ENCODE peak calls at places on chromosome 17, in six cellular contexts. N, B, M, I, Z and C are unnamed samples.

GRCh38 chr17:51439395-51440229 is 179.3 kb downstream of the UTP18 start:
- DNase-seq in M (no peak), B (no peak), N (no peak), I (no peak), Z (no peak), C (peak; percentile 28)

GRCh38 chr17:38701504-38702165 is 3.4 kb upstream of the MLLT6 start:
- DNase-seq in Z (no peak), M (peak; percentile 39), I (no peak), N (peak; percentile 10), B (no peak), C (no peak)

GRCh38 chr17:48617515-48618365 is 2.6 kb upstream of the HOXB8 start:
- DNase-seq in I (no peak), M (no peak), Z (no peak), N (no peak), B (no peak), C (no peak)

GRCh38 chr17:34254146-34254545 is 939 bp upstream of the CCL2 start:
- DNase-seq in I (no peak), N (peak; percentile 96), Z (no peak), M (no peak), B (no peak), C (no peak)

GRCh38 chr17:17577373-17577772 is 14.1 kb downstream of the PEMT start:
- DNase-seq in I (no peak), Z (no peak), B (no peak), N (no peak), M (no peak), C (no peak)

GRCh38 chr17:80892900-80893603 is 98.6 kb upstream of the CHMP6 start:
- DNase-seq in M (no peak), Z (peak; percentile 53), I (no peak), N (peak; percentile 94), B (peak; percentile 35), C (no peak)

GRCh38 chr17:2050871-2051387 is 4.0 kb upstream of the HIC1 start:
- DNase-seq in N (no peak), I (no peak), B (no peak), Z (no peak), M (no peak), C (peak; percentile 33)

GRCh38 chr17:71757156-71757555 is 363.7 kb upstream of the SOX9 start:
- DNase-seq in B (no peak), M (no peak), I (no peak), Z (no peak), N (no peak), C (no peak)

GRCh38 chr17:35725058-35725457 is 6.4 kb upstream of the RASL10B start:
- DNase-seq in Z (no peak), M (no peak), B (no peak), I (no peak), N (no peak), C (no peak)

GRCh38 chr17:29046440-29046839 is 3.5 kb downstream of the PIPOX start:
- DNase-seq in I (no peak), Z (no peak), B (no peak), M (no peak), N (no peak), C (no peak)

GRCh38 chr17:77372444-77373297 is 231.9 kb downstream of the SEC14L1 start:
- DNase-seq in N (peak; percentile 62), Z (no peak), B (no peak), M (peak; percentile 88), I (peak; percentile 81), C (peak; percentile 93)

GRCh38 chr17:39484178-39484577 is 22.9 kb downstream of the CDK12 start:
- DNase-seq in M (no peak), N (no peak), B (no peak), I (no peak), Z (no peak), C (no peak)

GRCh38 chr17:17813055-17813724 is 23.6 kb downstream of the SREBF1 start:
- DNase-seq in M (no peak), Z (no peak), I (no peak), N (no peak), B (no peak), C (no peak)

GRCh38 chr17:2101448-2102257 is 46.8 kb downstream of the HIC1 start:
- DNase-seq in B (no peak), Z (peak; percentile 73), M (no peak), N (peak; percentile 90), I (no peak), C (no peak)

GRCh38 chr17:79325707-79326106 is 251.1 kb downstream of the ENGASE start:
- DNase-seq in Z (no peak), M (peak; percentile 38), B (no peak), I (peak; percentile 56), N (no peak), C (peak; percentile 63)

GRCh38 chr17:32519769-32520701 is 33.2 kb downstream of the CDK5R1 start:
- DNase-seq in Z (no peak), B (no peak), N (peak; percentile 23), I (no peak), M (no peak), C (peak; percentile 59)

GRCh38 chr17:44911133-44912001 is 3.9 kb downstream of the GFAP start:
- DNase-seq in B (no peak), I (peak; percentile 58), M (peak; percentile 84), N (no peak), Z (peak; percentile 35), C (peak; percentile 61)

GRCh38 chr17:5282639-5283217 is 644 bp downstream of the RABEP1 start:
- DNase-seq in B (no peak), M (peak; percentile 50), Z (no peak), I (no peak), N (no peak), C (no peak)

GRCh38 chr17:43553501-43554018 is 7.4 kb upstream of the ETV4 start:
- DNase-seq in Z (no peak), I (no peak), M (no peak), N (no peak), B (no peak), C (no peak)

GRCh38 chr17:35796942-35797341 is 1.5 kb upstream of the MMP28 start:
- DNase-seq in Z (no peak), M (no peak), I (no peak), N (no peak), B (no peak), C (no peak)

GRCh38 chr17:14373587-14374259 is 72.8 kb downstream of the HS3ST3B1 start:
- DNase-seq in M (no peak), Z (no peak), B (no peak), I (no peak), N (no peak), C (no peak)

GRCh38 chr17:3944485-3945388 is 19.5 kb downstream of the ATP2A3 start:
- DNase-seq in M (peak; percentile 61), B (no peak), Z (peak; percentile 29), I (peak; percentile 77), N (no peak), C (peak; percentile 90)

GRCh38 chr17:20203021-20203420 is 193.9 kb downstream of the SPECC1 start:
- DNase-seq in Z (no peak), M (no peak), N (no peak), I (no peak), B (no peak), C (no peak)

DNA sequence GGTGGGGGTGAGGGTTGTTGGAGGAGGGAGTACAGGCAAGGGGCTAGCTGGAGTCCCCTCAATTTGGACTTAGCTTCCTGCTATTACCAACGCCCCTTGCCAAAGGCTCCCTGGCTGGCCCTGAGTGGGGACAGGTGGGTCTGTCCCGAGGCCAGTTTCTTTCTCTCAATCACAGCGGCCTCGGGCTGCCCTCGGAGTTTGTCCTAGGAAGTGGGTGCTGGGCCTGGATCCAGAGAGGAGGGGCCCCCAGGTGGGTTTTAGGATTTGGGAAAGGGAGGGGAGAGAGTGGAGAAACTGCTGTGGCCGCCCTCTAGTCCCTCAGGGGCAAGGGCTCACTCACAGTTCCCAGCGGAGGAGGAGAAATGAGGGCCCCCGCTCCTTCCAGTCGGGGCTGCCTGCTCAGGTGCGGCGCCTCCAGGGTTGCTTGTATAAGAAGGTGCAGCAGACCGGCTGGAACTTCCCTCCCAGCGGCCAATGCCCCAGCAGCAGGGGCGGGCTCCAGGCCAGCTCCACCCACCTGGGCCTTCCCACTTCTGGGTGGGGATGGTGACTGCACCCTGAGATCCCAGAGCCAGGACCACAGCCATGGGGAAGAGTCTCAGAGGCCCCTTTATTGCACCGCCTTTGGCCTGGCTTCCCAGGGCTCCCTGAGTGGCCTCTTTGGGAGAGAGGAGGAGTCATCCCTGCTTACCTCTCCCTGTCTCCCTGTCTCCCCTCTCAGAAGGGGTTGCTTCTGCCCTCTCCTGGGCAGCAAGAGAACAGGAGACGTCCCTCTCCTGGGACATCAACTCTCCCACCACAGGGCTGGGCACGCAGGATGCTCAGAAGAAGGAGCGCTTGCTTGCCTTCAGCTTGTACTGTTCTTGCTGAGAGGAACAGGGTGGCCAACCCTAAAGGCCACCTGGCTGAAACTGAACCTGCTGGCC is 112.0 kb upstream of the SMURF2 start:
- DNase-seq in B (peak; percentile 12), N (peak; percentile 41), M (no peak), Z (peak; percentile 95), I (peak; percentile 72), C (peak; percentile 43)
- TF ChIP-seq CTCF in B (peak; percentile 54), N (peak; percentile 42), M (no peak), Z (peak; percentile 95), I (peak; percentile 53), C (no peak)

DNA sequence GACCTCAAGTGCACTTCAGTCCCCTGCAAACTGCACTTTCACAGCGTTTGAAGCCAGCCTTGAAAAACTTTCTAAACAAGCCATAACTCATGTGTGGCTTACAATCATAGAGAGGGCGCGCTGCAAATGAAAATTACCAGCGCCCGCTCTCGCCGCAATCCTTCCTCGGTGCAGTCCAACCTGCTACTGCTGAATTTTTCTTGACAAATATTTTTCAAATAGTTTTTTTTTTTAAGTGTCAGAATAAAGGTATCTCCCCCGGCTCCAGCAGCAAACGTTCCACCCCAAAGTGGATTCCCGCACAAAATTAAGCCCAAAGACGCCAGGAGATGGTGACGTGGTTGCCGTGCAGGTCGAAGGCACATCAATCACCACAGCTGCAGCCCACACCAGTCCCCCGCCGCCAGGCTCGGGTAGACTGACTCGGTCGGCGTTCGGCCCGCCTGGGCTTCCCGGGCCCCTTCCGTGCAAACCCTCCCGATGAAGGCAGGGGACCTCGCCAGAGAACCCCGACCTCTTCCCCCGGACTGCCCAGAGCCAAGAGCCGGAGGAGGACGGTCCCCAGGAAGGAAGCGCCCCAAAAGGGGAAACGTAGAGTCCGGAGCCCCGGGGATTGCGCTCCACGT is 626 bp downstream of the GRB2 start:
- DNase-seq in Z (no peak), I (peak; percentile 31), M (peak; percentile 55), B (no peak), N (no peak), C (peak; percentile 43)
- TF ChIP-seq CTCF in Z (no peak), I (no peak), M (no peak), B (no peak), N (no peak), C (no peak)

DNA sequence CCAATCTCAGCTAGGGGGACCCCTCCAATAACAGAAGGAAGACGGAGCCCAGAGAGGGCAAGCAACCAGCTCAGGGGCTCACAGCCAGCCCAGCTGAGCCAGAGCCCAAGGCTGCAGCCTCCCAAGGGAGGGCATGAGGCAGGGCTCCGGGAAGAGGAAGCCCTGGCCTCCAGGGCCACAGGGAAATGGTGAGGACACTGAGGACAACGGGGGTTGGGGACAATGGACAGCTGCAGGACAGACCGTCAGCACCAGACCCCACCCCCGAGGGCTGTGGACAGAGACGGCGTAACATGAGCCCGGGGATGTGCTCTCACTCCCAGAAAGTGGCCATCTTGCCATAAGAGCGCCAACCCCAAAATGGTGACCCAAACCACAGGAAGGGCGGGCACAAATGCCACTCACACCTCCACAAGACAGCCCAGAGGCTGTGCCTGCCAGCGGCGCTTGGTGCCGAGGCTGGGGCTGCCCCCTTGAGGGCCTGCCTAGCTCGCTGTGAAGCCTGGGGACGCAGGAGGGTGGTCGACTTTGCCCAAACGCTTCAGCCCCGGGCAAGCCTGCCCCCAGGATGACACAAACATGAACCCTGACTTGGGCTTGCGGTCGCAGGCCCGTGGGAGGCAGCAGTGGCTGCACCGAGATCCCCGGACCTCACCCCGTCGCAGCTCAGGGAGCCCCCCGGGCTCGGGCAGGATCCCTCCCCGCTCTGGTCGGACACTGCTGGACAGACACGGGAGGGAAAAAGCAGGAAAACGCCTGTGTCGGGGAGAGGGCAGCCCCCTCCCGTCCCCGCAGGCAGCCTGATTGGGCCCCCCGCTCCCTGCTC is 10.5 kb downstream of the PIMREG start:
- DNase-seq in I (no peak), M (no peak), N (no peak), Z (no peak), B (no peak), C (no peak)
- TF ChIP-seq CTCF in I (no peak), M (no peak), N (no peak), Z (no peak), B (no peak), C (no peak)

GRCh38 chr17:46770818-46771600 is 47.5 kb downstream of the WNT3 start:
- DNase-seq in Z (no peak), M (no peak), I (peak; percentile 42), N (no peak), B (no peak), C (peak; percentile 58)
- TF ChIP-seq CTCF in Z (no peak), M (no peak), I (peak; percentile 34), N (no peak), B (no peak), C (no peak)